ENCODE peak calls at places on chromosomes 11 and 22, in seven cellular contexts. Y is GM13977, K is heart left ventricle, E is HS-5, J is HTR-8/SVneo, R is ovary, G is A549. X is an unnamed sample.

GRCh38 chr11:75383246-75383645 is 16.1 kb upstream of the RPS3 start:
- DNase-seq in Y (no peak), K (no peak), E (no peak), J (no peak), R (no peak), G (peak; percentile 63), X (no peak)

GRCh38 chr11:98115873-98116272 is 904.9 kb upstream of the CNTN5 start:
- DNase-seq in Y (no peak), K (no peak), E (no peak), J (no peak), R (no peak), G (no peak), X (no peak)

GRCh38 chr11:69434341-69434960 is 47.0 kb upstream of the LINC01488 start:
- DNase-seq in Y (no peak), K (no peak), E (no peak), J (no peak), R (no peak), G (no peak), X (no peak)

GRCh38 chr22:21778705-21779363 is 43.2 kb upstream of the YPEL1 start:
- DNase-seq in Y (no peak), K (no peak), E (peak; percentile 40), J (no peak), R (no peak), G (no peak), X (peak; percentile 14)

GRCh38 chr22:48476599-48476998 is 1351.1 kb downstream of the BRD1 start:
- DNase-seq in Y (no peak), K (no peak), E (no peak), J (no peak), R (no peak), G (no peak), X (no peak)

GRCh38 chr11:20631525-20632168 is 32.2 kb downstream of the SLC6A5 start:
- DNase-seq in Y (no peak), K (no peak), E (no peak), J (no peak), R (no peak), G (no peak), X (peak; percentile 88)

GRCh38 chr11:68751331-68751856 is at the start of gene TESMIN:
- DNase-seq in Y (peak; percentile 99), K (peak; percentile 88), E (peak; percentile 32), J (peak; percentile 97), R (peak; percentile 92), G (peak; percentile 89), X (peak; percentile 79)

GRCh38 chr11:17687946-17688670 is 31.3 kb upstream of the MYOD1 start:
- DNase-seq in Y (no peak), K (no peak), E (no peak), J (no peak), R (no peak), G (no peak), X (no peak)

GRCh38 chr11:126655807-126656128 is 300.3 kb downstream of the ST3GAL4 start:
- DNase-seq in Y (no peak), K (no peak), E (no peak), J (no peak), R (no peak), G (peak; percentile 22), X (peak; percentile 54)

GRCh38 chr11:10522921-10523320 is 18.1 kb downstream of the RNF141 start:
- DNase-seq in Y (no peak), K (no peak), E (no peak), J (no peak), R (no peak), G (no peak), X (peak; percentile 78)

GRCh38 chr11:133785795-133786194 is 59.5 kb downstream of the SPATA19 start:
- DNase-seq in Y (no peak), K (no peak), E (no peak), J (no peak), R (no peak), G (no peak), X (no peak)

GRCh38 chr11:12196335-12196734 is 85.9 kb downstream of the MICAL2 start:
- DNase-seq in Y (no peak), K (no peak), E (no peak), J (no peak), R (no peak), G (no peak), X (no peak)

GRCh38 chr11:64003807-64004589 is 17.8 kb downstream of the OTUB1 start:
- DNase-seq in Y (no peak), K (no peak), E (no peak), J (no peak), R (no peak), G (peak; percentile 73), X (no peak)

GRCh38 chr22:45648320-45649070 is 23.1 kb upstream of the ATXN10 start:
- DNase-seq in Y (no peak), K (no peak), E (no peak), J (no peak), R (no peak), G (no peak), X (no peak)

GRCh38 chr11:132977746-132978145 is 554.6 kb downstream of the OPCML start:
- DNase-seq in Y (no peak), K (no peak), E (no peak), J (no peak), R (no peak), G (no peak), X (no peak)

GRCh38 chr22:30885591-30885990 is 83.0 kb downstream of the MORC2 start:
- DNase-seq in Y (no peak), K (peak; percentile 7), E (no peak), J (no peak), R (no peak), G (no peak), X (no peak)

GRCh38 chr22:49106136-49106930 is 721.3 kb downstream of the BRD1 start:
- DNase-seq in Y (no peak), K (no peak), E (no peak), J (no peak), R (no peak), G (no peak), X (no peak)

X was measured in mammary epithelial cell.